ENCODE peak calls at places on chromosomes 5 and 9, in five cellular contexts. F, N, P, V and D are unnamed samples.

GRCh38 chr5:65412842-65413241 is 68.9 kb downstream of the ADAMTS6 start:
- DNase-seq in F (no peak), N (no peak), V (no peak), P (no peak), D (no peak)

GRCh38 chr9:91266457-91266856 is 95.3 kb downstream of the AUH start:
- DNase-seq in N (no peak), P (no peak), V (no peak), F (no peak), D (no peak)

GRCh38 chr9:134346151-134346550 is 19.9 kb downstream of the RXRA start:
- DNase-seq in F (no peak), V (no peak), N (no peak), P (no peak), D (no peak)

GRCh38 chr5:126875303-126875785 is 98.4 kb downstream of the LMNB1 start:
- DNase-seq in V (no peak), F (no peak), P (no peak), N (no peak), D (no peak)

GRCh38 chr9:93809204-93809940 is 145.8 kb downstream of the BARX1 start:
- DNase-seq in V (no peak), P (no peak), N (no peak), F (no peak), D (peak)

GRCh38 chr5:134634227-134634626 is 1.6 kb upstream of the SAR1B start:
- DNase-seq in V (no peak), F (no peak), P (no peak), N (no peak), D (no peak)

GRCh38 chr5:172284275-172284971 is 859 bp upstream of the UBTD2 start:
- DNase-seq in P (no peak), N (no peak), F (no peak), V (peak), D (peak)

GRCh38 chr9:124040935-124041816 is 29.6 kb downstream of the LHX2 start:
- DNase-seq in V (peak), F (peak), P (peak), N (no peak), D (peak)

GRCh38 chr5:87300744-87301143 is 33.1 kb downstream of the RASA1 start:
- DNase-seq in F (no peak), V (no peak), N (peak), P (no peak), D (no peak)

GRCh38 chr9:16705121-16705604 is 165.3 kb downstream of the BNC2 start:
- DNase-seq in V (peak), N (peak), P (peak), F (peak), D (peak)

GRCh38 chr9:21873540-21874221 is 71.2 kb downstream of the MTAP start:
- DNase-seq in F (no peak), P (no peak), V (no peak), N (peak), D (no peak)

GRCh38 chr5:132764051-132764450 is 13.0 kb downstream of the SEPTIN8 start:
- DNase-seq in F (no peak), N (no peak), V (no peak), P (no peak), D (no peak)

GRCh38 chr9:124388275-124389048 is 26.8 kb downstream of the PSMB7 start:
- DNase-seq in V (no peak), F (no peak), P (no peak), N (no peak), D (no peak)

GRCh38 chr9:72445291-72446000 is 76.0 kb upstream of the TMC1 start:
- DNase-seq in V (no peak), P (no peak), F (no peak), N (no peak), D (no peak)

GRCh38 chr9:79574716-79575242 is 3.0 kb downstream of the TLE4 start:
- DNase-seq in F (no peak), N (peak), V (no peak), P (no peak), D (no peak)

GRCh38 chr9:20209421-20210340 is 412.6 kb downstream of the MLLT3 start:
- DNase-seq in N (peak), P (no peak), V (no peak), F (no peak), D (no peak)

GRCh38 chr5:103441523-103441922 is 121.1 kb downstream of the NUDT12 start:
- DNase-seq in P (no peak), N (no peak), V (no peak), F (no peak), D (no peak)

GRCh38 chr5:141735823-141736222 is 53.8 kb upstream of the ARAP3 start:
- DNase-seq in N (no peak), V (no peak), P (no peak), F (no peak), D (no peak)

GRCh38 chr5:173625261-173625660 is 8.8 kb upstream of the BOD1 start:
- DNase-seq in F (no peak), N (no peak), V (no peak), P (no peak), D (no peak)

GRCh38 chr5:173627860-173628392 is 11.5 kb upstream of the BOD1 start:
- DNase-seq in F (no peak), V (peak), N (no peak), P (no peak), D (no peak)

GRCh38 chr5:173627271-173627670 is 10.8 kb upstream of the BOD1 start:
- DNase-seq in P (no peak), N (no peak), F (no peak), V (no peak), D (no peak)

GRCh38 chr5:173625686-173626500 is 9.4 kb upstream of the BOD1 start:
- DNase-seq in N (no peak), V (no peak), P (no peak), F (no peak), D (no peak)

DNA sequence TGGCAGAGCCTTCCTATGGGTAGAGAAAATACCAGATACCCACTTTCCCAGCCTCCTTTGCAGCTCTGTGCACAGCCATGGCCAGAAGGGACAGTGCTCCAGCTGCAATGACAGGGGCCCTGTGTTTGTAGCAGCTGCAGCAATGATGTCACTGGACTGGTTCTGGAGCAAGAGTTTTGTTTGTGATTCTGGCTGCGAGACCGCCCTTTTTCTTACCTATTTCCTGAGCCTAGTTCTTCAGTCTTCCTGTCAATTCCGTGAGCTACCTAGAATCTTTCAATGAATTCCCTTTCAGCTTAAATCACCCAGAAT is 10.0 kb upstream of the BOD1 start:
- DNase-seq in P (no peak), V (no peak), N (no peak), F (no peak), D (no peak)
- H3K27ac ChIP-seq in P (no peak), V (no peak), N (no peak), F (no peak), D (no peak)

DNA sequence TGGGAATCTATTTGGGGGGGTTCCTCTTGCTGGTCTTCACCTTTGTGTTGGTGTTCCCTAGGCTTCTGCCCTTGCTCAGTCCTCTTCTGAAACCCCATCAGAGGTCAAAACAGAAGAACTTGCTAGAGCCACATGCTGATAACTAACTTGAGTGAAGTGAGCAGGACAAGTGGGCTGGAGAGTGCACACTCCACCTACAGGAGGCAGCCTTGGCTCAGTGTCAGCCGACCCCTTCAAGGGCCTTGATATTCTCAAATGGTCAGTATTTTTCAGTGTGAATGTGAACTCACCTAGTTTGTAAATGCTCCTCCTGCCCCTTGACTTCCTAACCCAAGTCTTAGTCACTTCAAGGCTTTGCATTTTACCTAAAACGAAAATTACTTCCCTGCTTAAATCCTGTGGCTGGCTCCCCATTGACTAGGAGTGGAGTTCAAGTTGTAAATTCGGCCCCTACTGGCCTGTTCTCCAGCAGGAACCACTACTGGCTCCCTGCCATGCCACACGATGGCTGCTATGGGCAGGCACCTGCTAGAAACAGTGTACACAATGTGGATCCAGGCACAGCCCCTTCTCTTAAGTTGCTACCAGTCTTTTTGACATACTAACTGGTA is 3.6 kb upstream of the SLC1A3 start:
- DNase-seq in V (no peak), P (peak), N (no peak), F (no peak), D (no peak)
- TF ChIP-seq CTCF in V (no peak), P (no peak), N (no peak), F (no peak), D (no peak)

GRCh38 chr9:77585335-77585786 is 62.8 kb downstream of the GNA14 start:
- DNase-seq in F (no peak), P (no peak), V (no peak), N (no peak), D (no peak)
- H3K27ac ChIP-seq in F (no peak), P (no peak), V (no peak), N (no peak), D (no peak)

DNA sequence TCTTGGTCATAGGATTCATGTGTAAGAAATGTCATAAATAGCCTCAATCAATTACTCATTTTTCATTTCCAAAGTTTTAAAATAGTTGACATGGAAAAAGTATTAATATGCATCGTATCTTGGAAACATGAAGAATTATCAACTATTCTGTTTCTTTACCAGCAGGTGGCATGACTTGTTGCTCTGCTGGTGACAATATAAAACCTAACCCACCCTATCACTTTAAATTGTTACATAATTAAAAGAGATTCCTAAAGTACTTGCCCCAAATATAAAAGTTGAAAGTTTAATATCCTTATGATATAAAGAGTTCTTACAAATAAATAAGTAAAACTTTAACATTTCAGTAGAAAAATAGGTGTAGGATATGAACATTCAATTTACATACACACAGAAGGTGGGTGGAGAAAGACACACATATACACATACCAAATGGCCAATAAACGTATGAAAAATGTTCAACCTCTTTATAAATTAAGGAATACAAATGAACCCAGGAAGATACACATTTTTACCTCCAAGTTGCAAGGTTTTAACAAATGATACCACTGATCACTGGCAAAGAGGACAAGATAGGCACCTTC is 30.6 kb downstream of the MAP1B start:
- DNase-seq in P (no peak), V (no peak), F (no peak), N (no peak), D (no peak)
- TF ChIP-seq CTCF in P (peak), V (peak), F (no peak), N (peak), D (peak)

GRCh38 chr5:473344-474192 is 30.6 kb downstream of the EXOC3 start:
- DNase-seq in F (peak), P (no peak), V (peak), N (peak), D (peak)
- H3K27ac ChIP-seq in F (peak), P (peak), V (peak), N (peak), D (no peak)

DNA sequence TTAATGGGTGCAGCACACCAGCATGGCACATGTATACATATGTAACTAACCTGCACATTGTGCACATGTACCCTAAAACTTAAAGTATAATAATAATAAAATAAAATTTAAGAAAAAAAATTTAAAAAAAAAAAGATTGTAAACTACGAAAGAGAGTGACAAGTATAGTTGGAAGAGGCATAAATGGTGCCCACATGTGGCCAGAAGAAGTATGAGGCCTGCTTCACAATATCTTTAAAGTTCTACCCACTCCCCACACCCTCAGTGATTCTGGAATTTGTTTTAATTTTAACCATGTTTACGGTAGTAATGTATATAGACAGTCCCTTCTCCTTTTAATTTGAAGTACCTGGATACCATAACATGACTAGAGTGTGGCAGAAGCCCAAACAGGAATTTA is 172.7 kb downstream of the CHSY3 start:
- DNase-seq in F (no peak), N (no peak), P (no peak), V (no peak), D (no peak)
- TF ChIP-seq CTCF in F (no peak), N (no peak), P (no peak), V (no peak), D (no peak)